ENCODE peak calls at places on chromosomes 3 and 15, in four cellular contexts. R, M, V and G are unnamed samples.

GRCh38 chr15:68268405-68268804 is 9.1 kb upstream of the FEM1B start:
- DNase-seq in V (no peak), R (no peak), M (no peak), G (no peak)

GRCh38 chr3:49636883-49637609 is 37.1 kb upstream of the APEH start:
- DNase-seq in V (no peak), R (no peak), M (no peak), G (no peak)

GRCh38 chr3:9064853-9065252 is 101.6 kb upstream of the RAD18 start:
- DNase-seq in V (no peak), M (no peak), R (no peak), G (no peak)

GRCh38 chr3:131688370-131688769 is 185.6 kb upstream of the MRPL3 start:
- DNase-seq in V (no peak), R (no peak), M (no peak), G (no peak)

GRCh38 chr15:73899197-73900128 is 26.1 kb downstream of the TBC1D21 start:
- DNase-seq in V (no peak), M (peak; percentile 54), R (no peak), G (no peak)

GRCh38 chr3:129908417-129908816 is 14.9 kb upstream of the TMCC1 start:
- DNase-seq in R (no peak), M (no peak), V (peak; percentile 67), G (no peak)

GRCh38 chr3:72144773-72145505 is 360.0 kb upstream of the PROK2 start:
- DNase-seq in M (no peak), V (peak; percentile 48), R (peak; percentile 79), G (no peak)

GRCh38 chr3:190528721-190529120 is 14.8 kb downstream of the IL1RAP start:
- DNase-seq in M (no peak), V (no peak), R (no peak), G (no peak)

GRCh38 chr3:58691997-58692396 is 25.4 kb upstream of the FAM3D start:
- DNase-seq in M (peak; percentile 79), R (no peak), V (no peak), G (no peak)

GRCh38 chr3:108035751-108036150 is 55.1 kb downstream of the CD47 start:
- DNase-seq in R (no peak), M (peak; percentile 12), V (no peak), G (no peak)

GRCh38 chr3:71358243-71358642 is 225.3 kb downstream of the FOXP1 start:
- DNase-seq in M (no peak), R (no peak), V (no peak), G (no peak)

GRCh38 chr15:64507293-64507802 is 47.0 kb downstream of the ZNF609 start:
- DNase-seq in V (peak; percentile 36), M (no peak), R (peak; percentile 19), G (peak; percentile 48)

GRCh38 chr3:62368705-62369475 is 4.5 kb downstream of the FEZF2 start:
- DNase-seq in R (no peak), V (no peak), M (peak; percentile 82), G (no peak)

GRCh38 chr15:49645937-49646336 is 25.1 kb downstream of the DTWD1 start:
- DNase-seq in M (no peak), V (peak; percentile 9), R (no peak), G (no peak)

GRCh38 chr3:50268703-50269451 is at the start of gene SEMA3B:
- DNase-seq in R (no peak), V (peak; percentile 71), M (no peak), G (no peak)

GRCh38 chr3:44929782-44930181 is 46.2 kb downstream of the ZDHHC3 start:
- DNase-seq in V (no peak), M (no peak), R (no peak), G (no peak)

GRCh38 chr3:88075061-88075460 is 16.0 kb downstream of the ZNF654 start:
- DNase-seq in R (no peak), M (no peak), V (no peak), G (no peak)

GRCh38 chr3:172559029-172559428 is 35.8 kb upstream of the TNFSF10 start:
- DNase-seq in M (no peak), R (no peak), V (no peak), G (no peak)

GRCh38 chr3:179852117-179852886 is 184.4 kb downstream of the PEX5L start:
- DNase-seq in M (peak; percentile 59), V (peak; percentile 10), R (no peak), G (no peak)

GRCh38 chr3:52228751-52229291 is 3.4 kb upstream of the TLR9 start:
- DNase-seq in V (no peak), M (no peak), R (no peak), G (no peak)

GRCh38 chr3:161413127-161413854 is 42.0 kb upstream of the SPTSSB start:
- DNase-seq in V (no peak), R (no peak), M (no peak), G (no peak)

DNA sequence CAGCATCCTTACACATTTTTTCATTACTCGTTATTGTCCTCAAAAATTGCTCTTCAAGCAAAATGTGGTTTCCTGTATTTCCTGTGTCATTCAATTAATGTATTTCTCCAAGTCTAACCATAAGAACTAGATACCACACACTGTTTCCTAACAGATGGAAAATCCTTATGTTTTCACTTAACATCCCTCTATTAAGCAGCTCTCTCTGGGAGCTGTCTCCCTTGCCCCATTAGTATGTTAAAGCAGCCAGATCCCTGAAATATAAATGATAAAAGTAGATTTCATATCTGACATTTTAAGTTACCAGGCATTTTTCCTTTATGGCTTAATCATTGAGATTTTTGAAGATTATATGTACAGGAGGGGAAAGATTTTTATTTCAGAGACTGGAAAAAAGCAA is 15.9 kb downstream of the PFN2 start:
- DNase-seq in V (no peak), R (no peak), M (no peak), G (no peak)
- TF ChIP-seq JUNB in V (no peak), R (no peak), M (no peak), G (no peak)

GRCh38 chr3:105856605-105857004 is 12.2 kb downstream of the CBLB start:
- DNase-seq in V (no peak), M (no peak), R (no peak), G (no peak)

GRCh38 chr3:105853801-105854432 is 14.9 kb downstream of the CBLB start:
- DNase-seq in R (no peak), V (no peak), M (no peak), G (peak; percentile 54)

GRCh38 chr3:105860649-105861048 is 8.2 kb downstream of the CBLB start:
- DNase-seq in M (no peak), R (no peak), V (no peak), G (no peak)

GRCh38 chr3:105862217-105862616 is 6.6 kb downstream of the CBLB start:
- DNase-seq in V (no peak), R (no peak), M (no peak), G (peak; percentile 69)

GRCh38 chr3:105857963-105858362 is 10.8 kb downstream of the CBLB start:
- DNase-seq in R (no peak), M (no peak), V (no peak), G (no peak)
- H3K79me2 ChIP-seq in R (no peaks in the 10 kb centered on the region), M (peaks cover 83% of the 10 kb centered on the region), V (peaks cover 41% of the 10 kb centered on the region), G (peaks cover 51% of the 10 kb centered on the region)

DNA sequence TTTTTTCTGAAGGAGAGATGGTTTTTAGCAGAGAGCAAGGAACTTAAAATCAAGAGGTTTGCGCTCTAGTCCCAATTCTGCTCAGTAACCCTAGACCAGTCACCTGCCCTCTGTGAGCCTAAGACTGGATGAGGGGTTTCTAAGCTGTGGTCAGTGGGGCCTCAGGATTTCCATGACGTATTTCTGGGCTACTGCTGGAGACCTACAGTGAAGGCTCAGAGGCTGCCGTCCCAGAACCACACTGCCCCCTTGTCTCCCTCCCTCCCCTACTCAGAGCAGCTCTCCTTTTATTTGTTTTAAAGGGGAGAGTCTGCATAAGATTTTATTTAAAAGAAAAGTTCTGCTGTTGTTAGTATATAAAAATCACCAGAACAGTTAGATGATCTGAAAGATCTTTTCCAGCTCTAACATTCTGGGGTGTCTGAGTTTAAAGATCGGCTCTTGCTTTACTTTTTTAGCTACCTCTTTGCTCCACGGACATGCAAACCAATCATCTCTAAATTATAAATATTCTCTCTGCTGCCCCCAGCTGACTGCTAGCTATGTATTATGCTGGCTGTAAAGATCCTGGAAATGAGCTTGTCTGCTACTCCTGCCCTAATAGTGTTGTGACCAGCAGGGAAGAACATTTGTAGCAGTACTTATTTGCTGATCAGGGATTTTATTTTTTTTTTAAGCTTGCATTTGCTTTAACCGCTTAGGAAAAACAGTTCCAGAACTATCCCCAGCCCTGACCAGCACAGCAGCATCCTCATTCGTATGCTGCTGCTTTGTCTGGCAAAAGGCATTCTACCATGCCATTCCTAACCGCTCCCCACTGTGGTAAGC is 28.6 kb upstream of the NDUFB4 start:
- DNase-seq in V (peak; percentile 11), M (peak; percentile 59), R (no peak), G (no peak)
- TF ChIP-seq JUNB in V (no peak), M (no peak), R (no peak), G (no peak)

GRCh38 chr3:140523600-140523999 is 154.3 kb upstream of the TRIM42 start:
- DNase-seq in R (no peak), V (no peak), M (no peak), G (no peak)

GRCh38 chr3:140521751-140522445 is 156.0 kb upstream of the TRIM42 start:
- DNase-seq in M (peak; percentile 65), V (no peak), R (no peak), G (no peak)

GRCh38 chr3:140527156-140527555 is 150.7 kb upstream of the TRIM42 start:
- DNase-seq in V (no peak), R (no peak), M (no peak), G (no peak)

GRCh38 chr3:140522653-140523380 is 155.0 kb upstream of the TRIM42 start:
- DNase-seq in V (no peak), R (no peak), M (no peak), G (no peak)
- H3K79me2 ChIP-seq in V (no peaks in the 10 kb centered on the region), R (no peaks in the 10 kb centered on the region), M (no peaks in the 10 kb centered on the region), G (no peaks in the 10 kb centered on the region)